ENCODE peak calls at places on chromosomes 12 and 14, in nine cellular contexts. H is H1, T is lung, S is esophagus squamous epithelium, L is AG04450, Y is brain microvascular endothelial cell, U is right cardiac atrium, W is GM12878, A is RWPE1. E is an unnamed sample.

GRCh38 chr14:42869681-42870080 is 1263.0 kb downstream of the LRFN5 start:
- DNase-seq in H (no peak), T (no peak), S (no peak), L (peak; percentile 60), Y (no peak), U (no peak), W (no peak), A (no peak), E (no peak)

GRCh38 chr12:90953956-90954421 is 987 bp downstream of the CCER1 start:
- DNase-seq in H (peak; percentile 94), T (no peak), S (no peak), L (no peak), Y (no peak), U (peak; percentile 64), W (no peak), A (no peak), E (no peak)

GRCh38 chr12:124663206-124663605 is 95.8 kb upstream of the NCOR2 start:
- DNase-seq in H (no peak), T (no peak), S (no peak), L (no peak), Y (no peak), U (peak; percentile 60), W (no peak), A (no peak), E (no peak)

GRCh38 chr14:51185754-51186153 is 54.3 kb upstream of the TMX1 start:
- DNase-seq in H (no peak), T (no peak), S (no peak), L (no peak), Y (no peak), U (no peak), W (peak; percentile 64), A (no peak), E (no peak)

GRCh38 chr12:109715310-109716091 is 1.9 kb downstream of the FAM222A start:
- DNase-seq in H (peak; percentile 74), T (no peak), S (no peak), L (no peak), Y (no peak), U (peak; percentile 78), W (no peak), A (no peak), E (no peak)

GRCh38 chr12:117875652-117876491 is 92.9 kb downstream of the KSR2 start:
- DNase-seq in H (peak; percentile 85), T (no peak), S (no peak), L (no peak), Y (peak; percentile 45), U (no peak), W (no peak), A (no peak), E (no peak)

GRCh38 chr12:754871-755562 is 2.6 kb downstream of the WNK1 start:
- DNase-seq in H (no peak), T (no peak), S (no peak), L (peak; percentile 24), Y (peak; percentile 59), U (no peak), W (no peak), A (peak; percentile 45), E (no peak)

GRCh38 chr14:95098984-95099599 is 58.2 kb downstream of the DICER1 start:
- DNase-seq in H (no peak), T (peak; percentile 47), S (no peak), L (peak; percentile 7), Y (peak; percentile 64), U (peak; percentile 77), W (no peak), A (peak; percentile 45), E (peak; percentile 3)

GRCh38 chr12:75670175-75670574 is 158.8 kb upstream of the KRR1 start:
- DNase-seq in H (no peak), T (no peak), S (no peak), L (no peak), Y (no peak), U (no peak), W (no peak), A (no peak), E (no peak)

GRCh38 chr14:74569826-74570591 is 42.0 kb downstream of the LTBP2 start:
- DNase-seq in H (no peak), T (no peak), S (no peak), L (no peak), Y (no peak), U (no peak), W (no peak), A (peak; percentile 84), E (no peak)

GRCh38 chr12:26810330-26810729 is 22.7 kb downstream of the ITPR2 start:
- DNase-seq in H (no peak), T (no peak), S (no peak), L (no peak), Y (peak; percentile 80), U (peak; percentile 86), W (no peak), A (peak; percentile 6), E (no peak)

GRCh38 chr14:56189306-56189705 is 71.1 kb downstream of the PELI2 start:
- DNase-seq in H (no peak), T (no peak), S (no peak), L (peak; percentile 55), Y (no peak), U (no peak), W (no peak), A (peak; percentile 83), E (peak; percentile 89)

GRCh38 chr12:24421759-24422158 is 472.3 kb upstream of the SOX5 start:
- DNase-seq in H (no peak), T (no peak), S (no peak), L (no peak), Y (no peak), U (no peak), W (no peak), A (no peak), E (no peak)

GRCh38 chr12:50620975-50621360 is 116.2 kb downstream of the DIP2B start:
- DNase-seq in H (no peak), T (no peak), S (no peak), L (no peak), Y (no peak), U (no peak), W (no peak), A (no peak), E (no peak)
- H3K27ac ChIP-seq in H (no peak overlapping the region), T (no peak overlapping the region), S (peak overlapping the region; percentile 37), L (peak overlapping the region; percentile 22), Y (peak overlapping the region; percentile 19), U (no peak overlapping the region), W (no peak overlapping the region), A (peak overlapping the region; percentile 93), E (peak overlapping the region; percentile 90)

GRCh38 chr14:30196861-30197260 is 269.2 kb upstream of the PRKD1 start:
- DNase-seq in H (no peak), T (no peak), S (no peak), L (no peak), Y (no peak), U (no peak), W (no peak), A (no peak), E (no peak)

GRCh38 chr14:30193056-30193455 is 265.4 kb upstream of the PRKD1 start:
- DNase-seq in H (no peak), T (no peak), S (no peak), L (no peak), Y (no peak), U (no peak), W (no peak), A (no peak), E (no peak)

GRCh38 chr14:30194769-30195168 is 267.1 kb upstream of the PRKD1 start:
- DNase-seq in H (no peak), T (no peak), S (no peak), L (peak; percentile 69), Y (peak; percentile 13), U (no peak), W (no peak), A (peak; percentile 42), E (no peak)

GRCh38 chr14:30193791-30194407 is 266.3 kb upstream of the PRKD1 start:
- DNase-seq in H (no peak), T (no peak), S (no peak), L (peak; percentile 87), Y (peak; percentile 29), U (no peak), W (no peak), A (peak; percentile 36), E (no peak)

DNA sequence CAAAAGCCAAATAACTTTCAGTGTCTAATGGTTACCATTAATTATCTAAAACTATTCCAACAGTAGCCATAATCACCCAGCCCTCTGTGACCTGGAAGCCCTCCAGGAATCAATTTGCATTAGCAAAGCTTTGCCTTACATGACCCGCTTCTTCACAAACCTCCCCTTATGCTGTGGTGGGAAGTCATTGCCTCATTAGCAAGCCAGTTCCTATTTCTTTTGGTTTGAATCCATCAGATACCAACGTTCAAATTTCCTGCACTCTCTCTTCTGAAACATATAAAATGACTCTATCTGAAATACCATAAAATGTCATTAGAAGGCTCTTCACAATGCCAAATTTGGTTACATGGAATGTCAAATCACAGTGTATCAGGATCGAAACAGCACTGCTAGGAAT is 268.3 kb upstream of the PRKD1 start:
- DNase-seq in H (no peak), T (no peak), S (no peak), L (no peak), Y (no peak), U (no peak), W (no peak), A (no peak), E (no peak)
- H3K27ac ChIP-seq in H (no peak overlapping the region), T (no peak overlapping the region), S (no peak overlapping the region), L (no peak overlapping the region), Y (no peak overlapping the region), U (no peak overlapping the region), W (no peak overlapping the region), A (no peak overlapping the region), E (no peak overlapping the region)

DNA sequence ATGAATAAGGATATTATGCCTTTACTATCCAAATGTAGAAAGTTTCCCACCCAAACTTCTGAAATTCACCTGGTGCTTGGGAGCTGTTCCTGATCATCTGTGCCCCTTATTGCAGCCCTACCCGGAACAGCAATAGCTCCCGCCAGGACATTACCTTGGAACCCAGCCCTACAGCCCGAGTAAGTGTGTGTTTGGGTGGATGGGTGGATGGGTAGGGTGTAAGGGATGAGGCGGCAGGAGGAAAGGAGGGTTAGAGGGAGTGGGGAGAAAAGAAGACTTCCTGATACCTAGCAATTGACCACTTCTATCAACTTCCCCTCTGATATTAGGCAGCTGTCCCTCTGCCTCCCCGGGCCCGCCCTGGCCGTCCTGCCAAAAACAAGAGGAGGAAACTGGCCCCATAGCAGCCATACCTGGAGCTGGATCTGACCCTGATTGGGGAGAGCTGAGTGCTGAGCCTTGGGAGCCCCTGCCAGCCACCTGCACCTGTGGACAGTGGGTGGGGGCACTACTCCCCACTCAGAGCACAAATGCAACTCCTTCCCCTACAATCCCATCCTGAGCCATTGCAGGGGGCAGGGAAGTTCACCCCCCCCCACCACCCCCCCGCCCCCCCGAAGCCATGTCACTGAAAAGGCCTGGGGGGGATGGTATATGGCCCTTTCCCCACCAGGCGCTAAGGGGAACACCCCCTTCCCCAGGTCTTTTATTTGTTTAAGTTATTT is 6.4 kb downstream of the MBD6 start:
- DNase-seq in H (no peak), T (no peak), S (no peak), L (no peak), Y (no peak), U (no peak), W (no peak), A (no peak), E (no peak)
- H3K27ac ChIP-seq in H (no peak overlapping the region), T (no peak overlapping the region), S (no peak overlapping the region), L (no peak overlapping the region), Y (no peak overlapping the region), U (no peak overlapping the region), W (no peak overlapping the region), A (peak overlapping the region; percentile 98), E (no peak overlapping the region)

DNA sequence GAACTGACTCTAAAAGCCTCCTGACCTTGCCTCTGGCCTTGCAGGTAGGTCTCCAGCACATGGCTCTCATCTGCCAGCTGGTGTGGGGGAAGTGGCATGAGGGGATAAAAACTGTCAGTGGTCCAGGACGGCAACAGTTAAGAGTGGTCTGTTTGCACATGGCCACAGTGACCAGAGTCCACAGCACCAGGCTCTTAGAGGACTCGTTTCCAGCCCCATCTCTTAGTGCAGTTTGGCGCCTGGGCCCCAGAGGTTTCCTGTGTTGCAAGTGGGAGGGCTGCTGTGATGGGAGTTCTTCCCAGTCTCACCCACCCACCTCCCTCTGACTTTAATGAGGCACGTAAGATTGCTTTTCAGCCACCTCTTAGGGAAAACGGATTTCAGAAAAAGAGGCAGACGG is 37.0 kb downstream of the APPL2 start:
- DNase-seq in H (no peak), T (no peak), S (no peak), L (no peak), Y (no peak), U (no peak), W (no peak), A (no peak), E (no peak)
- H3K27ac ChIP-seq in H (no peak overlapping the region), T (no peak overlapping the region), S (no peak overlapping the region), L (peak overlapping the region; percentile 52), Y (peak overlapping the region; percentile 34), U (no peak overlapping the region), W (no peak overlapping the region), A (no peak overlapping the region), E (no peak overlapping the region)

E was measured in epithelial cell of prostate.